ENCODE peak calls at places on chromosomes 5 and 9, in eight cellular contexts. E is GM06990, Z is foreskin fibroblast, Y is PC-9, H is kidney, U is tibial nerve, C is WERI-Rb-1, W is mammary epithelial cell. J is an unnamed sample.

GRCh38 chr5:42943931-42944631 is 96.0 kb downstream of the ANXA2R start:
- DNase-seq in E (no peak), Z (peak; percentile 58), Y (no peak), H (no peak), U (no peak), C (no peak), W (no peak), J (no peak)

GRCh38 chr9:22141906-22142305 is 132.8 kb upstream of the CDKN2B start:
- DNase-seq in E (no peak), Z (peak; percentile 41), Y (no peak), H (no peak), U (peak; percentile 17), C (no peak), W (peak; percentile 44), J (no peak)

GRCh38 chr5:79845448-79846197 is 145.4 kb downstream of the MTX3 start:
- DNase-seq in E (no peak), Z (peak; percentile 87), Y (no peak), H (no peak), U (peak; percentile 47), C (no peak), W (peak; percentile 79), J (no peak)

GRCh38 chr5:38680094-38680765 is 123.8 kb upstream of the LIFR start:
- DNase-seq in E (no peak), Z (no peak), Y (no peak), H (no peak), U (no peak), C (no peak), W (no peak), J (no peak)

GRCh38 chr5:146344155-146345118 is 5.8 kb downstream of the POU4F3 start:
- DNase-seq in E (no peak), Z (peak; percentile 22), Y (no peak), H (no peak), U (no peak), C (no peak), W (no peak), J (no peak)

GRCh38 chr9:15512889-15513288 is 2.1 kb upstream of the PSIP1 start:
- DNase-seq in E (no peak), Z (no peak), Y (no peak), H (no peak), U (no peak), C (no peak), W (no peak), J (no peak)

GRCh38 chr5:35990524-35990923 is 666 bp downstream of the UGT3A1 start:
- DNase-seq in E (no peak), Z (no peak), Y (no peak), H (no peak), U (no peak), C (peak; percentile 34), W (no peak), J (no peak)

GRCh38 chr5:83408719-83409118 is 62.8 kb upstream of the VCAN start:
- DNase-seq in E (no peak), Z (no peak), Y (no peak), H (no peak), U (no peak), C (no peak), W (no peak), J (no peak)

GRCh38 chr5:151497391-151498002 is 50.1 kb downstream of the SLC36A1 start:
- DNase-seq in E (no peak), Z (peak; percentile 26), Y (no peak), H (no peak), U (no peak), C (no peak), W (no peak), J (no peak)

GRCh38 chr5:41413067-41413466 is 97.3 kb downstream of the PLCXD3 start:
- DNase-seq in E (no peak), Z (peak; percentile 15), Y (no peak), H (no peak), U (no peak), C (no peak), W (no peak), J (no peak)

GRCh38 chr9:18438300-18438925 is 35.5 kb upstream of the ADAMTSL1 start:
- DNase-seq in E (no peak), Z (peak; percentile 67), Y (no peak), H (peak; percentile 82), U (peak; percentile 30), C (peak; percentile 49), W (no peak), J (no peak)

GRCh38 chr9:105842023-105842644 is 147.8 kb downstream of the TMEM38B start:
- DNase-seq in E (no peak), Z (peak; percentile 65), Y (peak; percentile 36), H (no peak), U (no peak), C (peak; percentile 43), W (peak; percentile 27), J (peak; percentile 50)

GRCh38 chr9:3980771-3981170 is 319.1 kb downstream of the GLIS3 start:
- DNase-seq in E (no peak), Z (peak; percentile 71), Y (no peak), H (peak; percentile 66), U (no peak), C (no peak), W (no peak), J (no peak)

GRCh38 chr5:34715711-34716110 is 59.6 kb downstream of the RAI14 start:
- DNase-seq in E (no peak), Z (peak; percentile 39), Y (no peak), H (no peak), U (no peak), C (no peak), W (no peak), J (no peak)

GRCh38 chr9:130298663-130299279 is 33.2 kb downstream of the HMCN2 start:
- DNase-seq in E (no peak), Z (peak; percentile 17), Y (no peak), H (peak; percentile 27), U (no peak), C (no peak), W (no peak), J (no peak)

GRCh38 chr9:121675969-121676822 is 24.8 kb downstream of the DAB2IP start:
- DNase-seq in E (no peak), Z (no peak), Y (no peak), H (peak; percentile 76), U (no peak), C (no peak), W (no peak), J (no peak)

GRCh38 chr9:94692601-94693000 is 33.9 kb upstream of the AOPEP start:
- DNase-seq in E (no peak), Z (no peak), Y (peak; percentile 54), H (no peak), U (no peak), C (no peak), W (no peak), J (no peak)

GRCh38 chr9:70600479-70600878 is 186.0 kb upstream of the KLF9 start:
- DNase-seq in E (no peak), Z (peak; percentile 81), Y (no peak), H (peak; percentile 73), U (peak; percentile 29), C (peak; percentile 22), W (no peak), J (no peak)

GRCh38 chr5:55894135-55894534 is 43.0 kb downstream of the IL31RA start:
- DNase-seq in E (no peak), Z (no peak), Y (no peak), H (no peak), U (no peak), C (no peak), W (no peak), J (no peak)

GRCh38 chr9:88747768-88748167 is 212.8 kb downstream of the NXNL2 start:
- DNase-seq in E (no peak), Z (peak; percentile 96), Y (peak; percentile 39), H (peak; percentile 34), U (peak; percentile 53), C (no peak), W (peak; percentile 79), J (no peak)
- TF ChIP-seq CTCF in E (no peak), Z (no peak), Y (no peak), H (no peak), U (no peak), C (no peak), W (no peak), J (no peak)

GRCh38 chr9:74762950-74763349 is 124.8 kb downstream of the TRPM6 start:
- DNase-seq in E (no peak), Z (no peak), Y (no peak), H (no peak), U (no peak), C (no peak), W (no peak), J (no peak)
- TF ChIP-seq CTCF in E (no peak), Z (no peak), Y (no peak), H (no peak), U (no peak), C (no peak), W (no peak), J (no peak)

GRCh38 chr9:98997580-98997979 is 53.9 kb downstream of the COL15A1 start:
- DNase-seq in E (no peak), Z (peak; percentile 47), Y (no peak), H (no peak), U (no peak), C (no peak), W (peak; percentile 15), J (no peak)

GRCh38 chr9:99001892-99002291 is 58.2 kb downstream of the COL15A1 start:
- DNase-seq in E (no peak), Z (no peak), Y (no peak), H (no peak), U (no peak), C (no peak), W (no peak), J (no peak)

GRCh38 chr9:98998441-98999151 is 54.9 kb downstream of the COL15A1 start:
- DNase-seq in E (peak; percentile 49), Z (peak; percentile 83), Y (no peak), H (peak; percentile 95), U (peak; percentile 81), C (peak; percentile 92), W (peak; percentile 32), J (peak; percentile 73)

GRCh38 chr9:99000480-99001395 is 57.0 kb downstream of the COL15A1 start:
- DNase-seq in E (no peak), Z (peak; percentile 84), Y (peak; percentile 59), H (no peak), U (peak; percentile 67), C (peak; percentile 74), W (peak; percentile 44), J (peak; percentile 65)

DNA sequence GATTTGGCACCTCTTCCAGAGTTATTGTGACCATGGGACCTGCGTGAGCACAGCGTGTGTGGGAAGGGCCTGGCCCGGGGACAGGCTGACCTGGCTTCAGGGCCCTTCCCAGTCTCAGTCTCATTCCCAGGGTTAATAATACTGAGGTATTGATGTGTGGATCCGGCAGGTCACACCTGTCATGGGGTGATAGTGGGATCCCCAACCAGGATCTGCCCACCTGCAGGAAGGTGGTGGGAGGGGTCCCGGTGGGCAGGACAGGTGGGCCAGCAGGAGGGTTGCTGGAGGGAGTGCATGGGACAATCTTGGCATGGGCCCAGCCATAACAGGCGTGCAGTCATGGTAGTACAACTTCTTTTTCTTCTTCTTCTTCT is 55.4 kb downstream of the COL15A1 start:
- DNase-seq in E (no peak), Z (no peak), Y (no peak), H (no peak), U (no peak), C (no peak), W (no peak), J (no peak)
- TF ChIP-seq CTCF in E (no peak), Z (no peak), Y (peak; percentile 41), H (no peak), U (no peak), C (no peak), W (no peak), J (no peak)

DNA sequence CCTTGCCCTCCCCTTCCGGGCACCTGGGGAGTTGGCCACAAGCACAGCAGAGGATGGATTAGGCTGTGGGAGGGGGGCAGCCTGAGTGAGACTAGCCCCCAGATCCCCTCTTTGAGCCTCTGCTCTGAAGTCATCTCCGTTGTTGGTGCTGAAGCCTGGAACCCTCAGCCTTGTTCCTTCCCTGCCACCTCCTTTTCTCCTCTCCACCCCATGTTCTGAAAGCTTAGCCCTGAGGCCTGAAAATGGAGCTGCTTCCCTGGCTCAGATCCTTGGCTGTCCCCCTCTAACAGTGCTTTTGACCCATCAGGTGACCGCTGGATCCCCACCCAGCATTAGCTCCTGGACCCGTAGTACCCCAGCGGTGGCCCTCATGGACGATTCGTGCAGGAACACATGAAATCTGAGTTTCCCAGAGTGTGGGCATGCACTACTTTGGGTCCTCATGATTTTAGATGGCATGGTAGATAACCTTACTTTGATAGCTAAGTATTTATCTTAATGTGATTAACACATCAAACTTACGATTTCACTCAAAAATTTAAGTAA is 21.6 kb upstream of the ANGPTL2 start:
- DNase-seq in E (no peak), Z (no peak), Y (no peak), H (no peak), U (no peak), C (no peak), W (no peak), J (no peak)
- TF ChIP-seq CTCF in E (no peak), Z (no peak), Y (no peak), H (no peak), U (no peak), C (no peak), W (no peak), J (no peak)